ENCODE peak calls at places on chromosomes 4 and X, in six cellular contexts. Z, L, R, T, I and C are unnamed samples.

GRCh38 chr4:89894654-89895652 is at the start of gene MMRN1:
- DNase-seq in Z (no peak), R (no peak), L (no peak), T (no peak), I (no peak), C (no peak)

GRCh38 chrX:56785442-56785841 is 56.4 kb downstream of the NBDY start:
- DNase-seq in L (no peak), R (no peak), I (peak; percentile 28), T (no peak), Z (no peak), C (no peak)

GRCh38 chrX:14963447-14964236 is 90.4 kb downstream of the MOSPD2 start:
- DNase-seq in R (peak; percentile 22), T (peak; percentile 70), Z (no peak), I (no peak), L (peak; percentile 31), C (no peak)

GRCh38 chrX:139203681-139204575 is 326.6 kb upstream of the F9 start:
- DNase-seq in L (no peak), R (no peak), Z (peak; percentile 21), T (no peak), I (no peak), C (no peak)

GRCh38 chr4:11470709-11471441 is 42.2 kb upstream of the HS3ST1 start:
- DNase-seq in Z (no peak), I (no peak), L (no peak), T (no peak), R (peak; percentile 42), C (no peak)

GRCh38 chr4:169266081-169266480 is 4.7 kb downstream of the SH3RF1 start:
- DNase-seq in I (no peak), L (no peak), R (no peak), Z (no peak), T (no peak), C (no peak)

GRCh38 chr4:122764071-122764807 is 31.7 kb downstream of the BBS12 start:
- DNase-seq in T (peak; percentile 68), R (no peak), L (peak; percentile 20), I (no peak), Z (no peak), C (no peak)

GRCh38 chr4:144666539-144667175 is 20.7 kb downstream of the HHIP start:
- DNase-seq in Z (no peak), T (peak; percentile 59), L (no peak), I (no peak), R (no peak), C (peak; percentile 11)

GRCh38 chr4:55157559-55158277 is 32.3 kb upstream of the KDR start:
- DNase-seq in L (no peak), T (no peak), Z (no peak), I (no peak), R (no peak), C (no peak)

GRCh38 chrX:124388562-124388961 is 42.2 kb downstream of the SH2D1A start:
- DNase-seq in Z (peak; percentile 27), I (peak; percentile 73), L (peak; percentile 57), R (peak; percentile 68), T (peak; percentile 2), C (peak; percentile 2)

GRCh38 chrX:356385-357034 is 30.2 kb downstream of the PPP2R3B start:
- DNase-seq in R (no peak), L (peak; percentile 23), T (peak; percentile 70), I (no peak), Z (no peak), C (no peak)

GRCh38 chrX:53481816-53482485 is 47.8 kb upstream of the HSD17B10 start:
- DNase-seq in L (peak; percentile 63), R (peak; percentile 71), Z (peak; percentile 18), T (peak; percentile 49), I (peak; percentile 59), C (no peak)

GRCh38 chr4:17327587-17327986 is 184.3 kb downstream of the QDPR start:
- DNase-seq in I (no peak), L (peak; percentile 35), Z (no peak), R (no peak), T (no peak), C (no peak)

GRCh38 chr4:81084029-81084428 is 53.5 kb downstream of the BMP3 start:
- DNase-seq in Z (no peak), I (no peak), T (no peak), R (peak; percentile 50), L (peak; percentile 54), C (peak; percentile 31)

GRCh38 chr4:158161561-158162354 is 11.1 kb downstream of the GASK1B start:
- DNase-seq in T (peak; percentile 74), L (peak; percentile 81), R (peak; percentile 75), I (no peak), Z (peak; percentile 25), C (peak; percentile 67)

GRCh38 chr4:98659106-98659592 is 738 bp upstream of the TSPAN5 start:
- DNase-seq in R (peak; percentile 32), T (peak; percentile 52), Z (no peak), I (no peak), L (peak; percentile 49), C (no peak)

GRCh38 chr4:149370002-149370401 is 445.6 kb downstream of the IQCM start:
- DNase-seq in T (no peak), Z (no peak), R (no peak), I (no peak), L (no peak), C (no peak)

GRCh38 chr4:61375316-61375715 is 175.2 kb downstream of the ADGRL3 start:
- DNase-seq in T (no peak), L (peak; percentile 1), Z (no peak), I (no peak), R (no peak), C (no peak)

GRCh38 chr4:53066155-53066554 is 204.0 kb downstream of the RASL11B start:
- DNase-seq in T (no peak), Z (no peak), R (peak; percentile 43), I (no peak), L (no peak), C (no peak)

GRCh38 chr4:105350859-105351494 is 122.9 kb downstream of the PPA2 start:
- DNase-seq in I (no peak), L (no peak), R (no peak), T (no peak), Z (no peak), C (no peak)

GRCh38 chr4:106325800-106326199 is 9.4 kb downstream of the AIMP1 start:
- DNase-seq in L (no peak), R (no peak), Z (no peak), I (no peak), T (no peak), C (no peak)

GRCh38 chr4:38424171-38424871 is 239.7 kb upstream of the KLF3 start:
- DNase-seq in Z (no peak), I (no peak), R (peak; percentile 70), L (no peak), T (no peak), C (no peak)

GRCh38 chr4:114538012-114538617 is 60.5 kb upstream of the UGT8 start:
- DNase-seq in L (no peak), T (no peak), R (no peak), I (no peak), Z (no peak), C (no peak)

GRCh38 chr4:54289316-54289715 is 60.2 kb downstream of the PDGFRA start:
- DNase-seq in I (no peak), T (no peak), R (no peak), Z (no peak), L (no peak), C (no peak)

GRCh38 chrX:135403374-135403773 is 18.4 kb upstream of the SMIM10L2A start:
- DNase-seq in R (no peak), T (no peak), L (no peak), I (no peak), Z (no peak), C (no peak)

GRCh38 chr4:68466185-68466584 is 18.9 kb downstream of the TMPRSS11E start:
- DNase-seq in I (no peak), L (peak; percentile 79), R (no peak), T (peak; percentile 84), Z (no peak), C (peak; percentile 66)

GRCh38 chr4:36332782-36333131 is 51.3 kb downstream of the DTHD1 start:
- DNase-seq in L (no peak), Z (no peak), R (no peak), T (no peak), I (no peak), C (no peak)

GRCh38 chrX:116357317-116357716 is 79.1 kb upstream of the SLC6A14 start:
- DNase-seq in T (no peak), I (no peak), Z (no peak), L (no peak), R (no peak), C (no peak)

GRCh38 chr4:160414516-160414915 is 1311.6 kb downstream of the RAPGEF2 start:
- DNase-seq in L (no peak), I (no peak), Z (no peak), T (no peak), R (no peak), C (no peak)

GRCh38 chr4:48337726-48338125 is 3.6 kb upstream of the SLAIN2 start:
- DNase-seq in T (no peak), R (no peak), I (no peak), L (no peak), Z (no peak), C (no peak)